ENCODE peak calls at places on chromosomes 3 and 15, in six cellular contexts. One of them, this sample, is unnamed.

GRCh38 chr3:20857636-20858035 is 671.6 kb upstream of the SGO1 start:
- DNase-seq in activated naive CD4-positive, alpha-beta T cell treated with anti-CD3 and anti-CD28 coated beads, Interleukin-2, amount 10 ng/mL, durations not matched to agents 7 days and 5 days: no peak
- DNase-seq in left ventricle myocardium inferior: no peak
- DNase-seq in HFFc6: peak
- DNase-seq in A549: no peak
- DNase-seq in NB4: no peak
- DNase-seq in this sample: no peak

GRCh38 chr3:113712129-113712528 is 15.7 kb upstream of the USF3 start:
- DNase-seq in activated naive CD4-positive, alpha-beta T cell treated with anti-CD3 and anti-CD28 coated beads, Interleukin-2, amount 10 ng/mL, durations not matched to agents 7 days and 5 days: no peak
- DNase-seq in left ventricle myocardium inferior: no peak
- DNase-seq in HFFc6: no peak
- DNase-seq in A549: no peak
- DNase-seq in NB4: peak
- DNase-seq in this sample: no peak

GRCh38 chr3:71454513-71455423 is 128.8 kb downstream of the FOXP1 start:
- DNase-seq in activated naive CD4-positive, alpha-beta T cell treated with anti-CD3 and anti-CD28 coated beads, Interleukin-2, amount 10 ng/mL, durations not matched to agents 7 days and 5 days: peak
- DNase-seq in left ventricle myocardium inferior: no peak
- DNase-seq in HFFc6: no peak
- DNase-seq in A549: no peak
- DNase-seq in NB4: no peak
- DNase-seq in this sample: no peak

GRCh38 chr3:188948658-188949400 is 222.9 kb upstream of the TPRG1 start:
- DNase-seq in activated naive CD4-positive, alpha-beta T cell treated with anti-CD3 and anti-CD28 coated beads, Interleukin-2, amount 10 ng/mL, durations not matched to agents 7 days and 5 days: no peak
- DNase-seq in left ventricle myocardium inferior: no peak
- DNase-seq in HFFc6: peak
- DNase-seq in A549: peak
- DNase-seq in NB4: peak
- DNase-seq in this sample: peak

GRCh38 chr3:58711871-58712270 is 45.3 kb upstream of the FAM3D start:
- DNase-seq in activated naive CD4-positive, alpha-beta T cell treated with anti-CD3 and anti-CD28 coated beads, Interleukin-2, amount 10 ng/mL, durations not matched to agents 7 days and 5 days: no peak
- DNase-seq in left ventricle myocardium inferior: no peak
- DNase-seq in HFFc6: no peak
- DNase-seq in A549: no peak
- DNase-seq in NB4: no peak
- DNase-seq in this sample: no peak

GRCh38 chr3:45123841-45124269 is 22.3 kb downstream of the CDCP1 start:
- DNase-seq in activated naive CD4-positive, alpha-beta T cell treated with anti-CD3 and anti-CD28 coated beads, Interleukin-2, amount 10 ng/mL, durations not matched to agents 7 days and 5 days: no peak
- DNase-seq in left ventricle myocardium inferior: no peak
- DNase-seq in HFFc6: peak
- DNase-seq in A549: peak
- DNase-seq in NB4: no peak
- DNase-seq in this sample: peak

GRCh38 chr15:31266712-31267111 is 59.9 kb upstream of the KLF13 start:
- DNase-seq in activated naive CD4-positive, alpha-beta T cell treated with anti-CD3 and anti-CD28 coated beads, Interleukin-2, amount 10 ng/mL, durations not matched to agents 7 days and 5 days: no peak
- DNase-seq in left ventricle myocardium inferior: no peak
- DNase-seq in HFFc6: no peak
- DNase-seq in A549: no peak
- DNase-seq in NB4: no peak
- DNase-seq in this sample: peak

GRCh38 chr15:42056934-42057743 is 36.3 kb upstream of the PLA2G4E start:
- DNase-seq in activated naive CD4-positive, alpha-beta T cell treated with anti-CD3 and anti-CD28 coated beads, Interleukin-2, amount 10 ng/mL, durations not matched to agents 7 days and 5 days: peak
- DNase-seq in left ventricle myocardium inferior: peak
- DNase-seq in HFFc6: peak
- DNase-seq in A549: peak
- DNase-seq in NB4: peak
- DNase-seq in this sample: no peak

GRCh38 chr3:116263842-116264545 is 181.3 kb downstream of the LSAMP start:
- DNase-seq in activated naive CD4-positive, alpha-beta T cell treated with anti-CD3 and anti-CD28 coated beads, Interleukin-2, amount 10 ng/mL, durations not matched to agents 7 days and 5 days: no peak
- DNase-seq in left ventricle myocardium inferior: no peak
- DNase-seq in HFFc6: no peak
- DNase-seq in A549: no peak
- DNase-seq in NB4: no peak
- DNase-seq in this sample: no peak

GRCh38 chr3:98563661-98564281 is 29.6 kb downstream of the CPOX start:
- DNase-seq in activated naive CD4-positive, alpha-beta T cell treated with anti-CD3 and anti-CD28 coated beads, Interleukin-2, amount 10 ng/mL, durations not matched to agents 7 days and 5 days: peak
- DNase-seq in left ventricle myocardium inferior: no peak
- DNase-seq in HFFc6: peak
- DNase-seq in A549: no peak
- DNase-seq in NB4: peak
- DNase-seq in this sample: no peak

GRCh38 chr15:77013786-77014136 is 18.8 kb downstream of the PSTPIP1 start:
- DNase-seq in activated naive CD4-positive, alpha-beta T cell treated with anti-CD3 and anti-CD28 coated beads, Interleukin-2, amount 10 ng/mL, durations not matched to agents 7 days and 5 days: peak
- DNase-seq in left ventricle myocardium inferior: no peak
- DNase-seq in HFFc6: no peak
- DNase-seq in A549: no peak
- DNase-seq in NB4: peak
- DNase-seq in this sample: no peak

GRCh38 chr15:28947241-28947674 is 61.5 kb downstream of the APBA2 start:
- DNase-seq in activated naive CD4-positive, alpha-beta T cell treated with anti-CD3 and anti-CD28 coated beads, Interleukin-2, amount 10 ng/mL, durations not matched to agents 7 days and 5 days: no peak
- DNase-seq in left ventricle myocardium inferior: no peak
- DNase-seq in HFFc6: no peak
- DNase-seq in A549: no peak
- DNase-seq in NB4: no peak
- DNase-seq in this sample: no peak

GRCh38 chr15:80659375-80659774 is 35.7 kb upstream of the ABHD17C start:
- DNase-seq in activated naive CD4-positive, alpha-beta T cell treated with anti-CD3 and anti-CD28 coated beads, Interleukin-2, amount 10 ng/mL, durations not matched to agents 7 days and 5 days: no peak
- DNase-seq in left ventricle myocardium inferior: no peak
- DNase-seq in HFFc6: no peak
- DNase-seq in A549: no peak
- DNase-seq in NB4: no peak
- DNase-seq in this sample: no peak

GRCh38 chr3:49476563-49476962 is 6.5 kb downstream of the DAG1 start:
- DNase-seq in activated naive CD4-positive, alpha-beta T cell treated with anti-CD3 and anti-CD28 coated beads, Interleukin-2, amount 10 ng/mL, durations not matched to agents 7 days and 5 days: peak
- DNase-seq in left ventricle myocardium inferior: no peak
- DNase-seq in HFFc6: no peak
- DNase-seq in A549: no peak
- DNase-seq in NB4: peak
- DNase-seq in this sample: no peak

GRCh38 chr15:27361418-27361817 is 390.4 kb downstream of the GABRG3 start:
- DNase-seq in activated naive CD4-positive, alpha-beta T cell treated with anti-CD3 and anti-CD28 coated beads, Interleukin-2, amount 10 ng/mL, durations not matched to agents 7 days and 5 days: no peak
- DNase-seq in left ventricle myocardium inferior: no peak
- DNase-seq in HFFc6: no peak
- DNase-seq in A549: no peak
- DNase-seq in NB4: no peak
- DNase-seq in this sample: no peak